ENCODE peak calls at places on chromosome 13, in six cellular contexts. O is dorsolateral prefrontal cortex, B is HCT116, A is endothelial cell, Y is PC-3, C is cardiac fibroblast. Z is an unnamed sample.

GRCh38 chr13:50129923-50130685 is 114.9 kb downstream of the KCNRG start:
- DNase-seq in O (no peak), B (no peak), A (peak), Y (peak), C (peak), Z (peak)

GRCh38 chr13:100230813-100231575 is 142.1 kb downstream of the PCCA start:
- DNase-seq in O (no peak), B (no peak), A (no peak), Y (no peak), C (no peak), Z (no peak)

GRCh38 chr13:93539914-93540313 is 313.3 kb downstream of the GPC6 start:
- DNase-seq in O (no peak), B (no peak), A (no peak), Y (no peak), C (no peak), Z (no peak)

GRCh38 chr13:22137361-22138050 is 466.6 kb downstream of the FGF9 start:
- DNase-seq in O (no peak), B (no peak), A (no peak), Y (no peak), C (no peak), Z (no peak)

GRCh38 chr13:33249066-33249465 is 36.5 kb downstream of the STARD13 start:
- DNase-seq in O (no peak), B (peak), A (no peak), Y (peak), C (peak), Z (no peak)

GRCh38 chr13:57843555-57843954 is 212.0 kb downstream of the PCDH17 start:
- DNase-seq in O (no peak), B (no peak), A (no peak), Y (no peak), C (no peak), Z (no peak)

GRCh38 chr13:59721889-59722579 is 441.7 kb downstream of the DIAPH3 start:
- DNase-seq in O (no peak), B (no peak), A (no peak), Y (no peak), C (no peak), Z (no peak)

GRCh38 chr13:48500652-48501197 is 32.2 kb downstream of the RCBTB2 start:
- DNase-seq in O (no peak), B (no peak), A (no peak), Y (peak), C (peak), Z (no peak)

GRCh38 chr13:57044910-57045309 is 95.8 kb upstream of the PRR20A start:
- DNase-seq in O (no peak), B (no peak), A (no peak), Y (no peak), C (no peak), Z (no peak)

GRCh38 chr13:38758278-38758677 is 71.4 kb downstream of the FREM2 start:
- DNase-seq in O (no peak), B (no peak), A (no peak), Y (no peak), C (no peak), Z (no peak)

GRCh38 chr13:27339299-27339698 is 68.7 kb downstream of the RASL11A start:
- DNase-seq in O (no peak), B (peak), A (peak), Y (peak), C (peak), Z (peak)

GRCh38 chr13:74136089-74136658 is 2.0 kb upstream of the KLF12 start:
- DNase-seq in O (no peak), B (no peak), A (peak), Y (peak), C (peak), Z (peak)

GRCh38 chr13:81017525-81018152 is 676.7 kb upstream of the SPRY2 start:
- DNase-seq in O (no peak), B (peak), A (no peak), Y (peak), C (peak), Z (no peak)

GRCh38 chr13:48977973-48978372 is 2.3 kb downstream of the FNDC3A start:
- DNase-seq in O (no peak), B (no peak), A (no peak), Y (peak), C (peak), Z (no peak)

GRCh38 chr13:24627090-24627714 is 53.0 kb upstream of the ATP12A start:
- DNase-seq in O (no peak), B (peak), A (peak), Y (peak), C (no peak), Z (peak)
- TF ChIP-seq CTCF in O (peak), B (peak), A (peak), Y (peak), C (peak), Z (peak)

GRCh38 chr13:41668130-41668757 is 210.9 kb downstream of the RGCC start:
- DNase-seq in O (peak), B (peak), A (peak), Y (peak), C (peak), Z (peak)
- TF ChIP-seq CTCF in O (peak), B (peak), A (peak), Y (peak), C (peak), Z (peak)

GRCh38 chr13:110323986-110324749 is 17.1 kb downstream of the COL4A2 start:
- DNase-seq in O (no peak), B (no peak), A (no peak), Y (no peak), C (no peak), Z (no peak)

GRCh38 chr13:110328509-110328908 is 21.4 kb downstream of the COL4A2 start:
- DNase-seq in O (no peak), B (no peak), A (no peak), Y (no peak), C (peak), Z (no peak)

GRCh38 chr13:110329258-110329657 is 22.2 kb downstream of the COL4A2 start:
- DNase-seq in O (no peak), B (no peak), A (no peak), Y (no peak), C (no peak), Z (no peak)

GRCh38 chr13:110327036-110327790 is 20.1 kb downstream of the COL4A2 start:
- DNase-seq in O (no peak), B (no peak), A (no peak), Y (no peak), C (no peak), Z (no peak)

DNA sequence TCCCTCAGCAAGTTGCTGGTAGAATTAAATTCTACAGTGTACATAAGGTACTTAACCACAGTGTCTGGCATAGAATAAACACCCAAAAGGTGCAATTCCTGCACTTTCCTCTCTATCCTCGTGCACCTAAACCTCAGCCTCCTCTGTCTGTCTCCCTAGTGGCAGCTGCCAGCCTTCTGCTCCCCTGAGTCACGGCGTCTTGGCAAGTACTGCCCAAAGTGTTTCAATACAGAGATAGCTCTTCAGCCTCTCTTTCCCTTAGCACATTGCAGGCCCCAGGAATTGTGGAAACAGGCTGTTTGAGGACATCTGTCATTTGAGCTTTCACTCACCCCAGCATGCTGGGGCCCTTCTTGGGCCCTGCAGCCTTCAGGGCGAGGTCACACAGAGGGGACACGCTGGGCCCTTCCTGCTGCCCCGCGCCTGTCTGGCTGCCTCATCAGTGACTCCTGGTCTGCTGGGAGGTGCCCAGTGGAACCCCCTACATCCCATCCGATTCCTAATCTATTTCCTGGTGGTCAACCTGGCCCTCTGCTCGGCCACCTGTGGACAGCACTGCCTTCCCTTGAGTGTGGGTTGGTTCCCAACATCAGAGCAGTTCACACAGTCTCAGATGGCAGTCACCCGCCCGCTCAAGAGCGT is 19.3 kb downstream of the COL4A2 start:
- DNase-seq in O (no peak), B (no peak), A (no peak), Y (no peak), C (no peak), Z (no peak)
- TF ChIP-seq CTCF in O (no peak), B (no peak), A (no peak), Y (no peak), C (no peak), Z (no peak)

GRCh38 chr13:105139048-105139379 is 1396.4 kb downstream of the EFNB2 start:
- DNase-seq in O (no peak), B (no peak), A (no peak), Y (no peak), C (no peak), Z (no peak)

GRCh38 chr13:105144020-105144419 is 1391.4 kb downstream of the EFNB2 start:
- DNase-seq in O (no peak), B (no peak), A (no peak), Y (no peak), C (no peak), Z (no peak)

GRCh38 chr13:105135852-105136251 is 1399.6 kb downstream of the EFNB2 start:
- DNase-seq in O (no peak), B (no peak), A (no peak), Y (no peak), C (no peak), Z (no peak)

GRCh38 chr13:105142556-105142955 is 1392.9 kb downstream of the EFNB2 start:
- DNase-seq in O (no peak), B (no peak), A (no peak), Y (no peak), C (no peak), Z (no peak)

DNA sequence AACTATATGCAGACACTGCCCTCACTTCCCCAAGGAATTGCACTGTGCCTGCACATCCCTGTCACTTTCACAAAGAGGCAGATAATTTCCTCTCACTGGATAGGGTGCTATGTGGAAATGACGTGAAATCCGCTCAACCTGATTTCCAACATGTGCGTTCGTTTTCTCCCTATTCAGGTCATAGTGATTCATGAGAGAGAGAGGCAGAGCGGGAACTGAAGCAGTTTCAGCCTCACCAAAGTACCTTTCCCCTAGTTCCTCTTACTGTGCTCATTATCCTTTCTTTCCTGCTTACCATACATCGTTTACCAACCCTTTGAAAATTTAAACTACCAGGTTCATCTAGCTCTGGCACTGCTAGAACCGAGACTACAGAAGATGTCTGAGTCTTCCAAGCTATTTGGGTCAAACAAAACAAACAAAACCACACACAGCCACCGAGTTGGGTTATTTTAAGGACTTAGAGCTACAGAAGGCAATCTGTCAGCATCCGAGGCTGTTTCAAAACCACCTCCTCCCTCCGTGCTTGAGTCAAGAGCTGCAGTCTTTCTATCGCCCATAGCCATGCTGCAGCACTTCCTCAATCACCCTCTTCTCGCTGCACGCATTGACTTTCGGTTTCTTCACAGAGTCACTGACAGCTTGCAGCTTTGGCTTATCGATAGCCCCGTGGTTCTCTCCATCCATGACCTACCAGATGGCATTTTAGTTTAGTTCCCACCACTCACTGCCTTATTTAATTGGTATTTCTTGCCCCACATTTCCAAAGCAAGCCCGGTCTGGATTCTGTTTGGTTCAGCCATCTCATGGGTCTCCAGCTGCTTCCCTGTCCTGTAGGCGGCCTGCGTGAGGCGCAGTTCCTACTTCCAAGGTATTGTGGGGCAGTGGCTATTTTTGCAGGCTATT is 1395.8 kb downstream of the EFNB2 start:
- DNase-seq in O (peak), B (peak), A (no peak), Y (no peak), C (peak), Z (no peak)
- TF ChIP-seq CTCF in O (no peak), B (peak), A (no peak), Y (no peak), C (peak), Z (no peak)

GRCh38 chr13:28373803-28374202 is 121.1 kb downstream of the FLT1 start:
- DNase-seq in O (no peak), B (no peak), A (no peak), Y (no peak), C (no peak), Z (no peak)

GRCh38 chr13:28375250-28375930 is 119.5 kb downstream of the FLT1 start:
- DNase-seq in O (no peak), B (no peak), A (no peak), Y (no peak), C (no peak), Z (no peak)

GRCh38 chr13:28379371-28380083 is 115.4 kb downstream of the FLT1 start:
- DNase-seq in O (no peak), B (no peak), A (no peak), Y (no peak), C (no peak), Z (no peak)

GRCh38 chr13:28380319-28380718 is 114.6 kb downstream of the FLT1 start:
- DNase-seq in O (no peak), B (no peak), A (no peak), Y (no peak), C (no peak), Z (no peak)

GRCh38 chr13:28376604-28377003 is 118.3 kb downstream of the FLT1 start:
- DNase-seq in O (no peak), B (no peak), A (no peak), Y (no peak), C (no peak), Z (no peak)
- TF ChIP-seq CTCF in O (no peak), B (no peak), A (no peak), Y (no peak), C (no peak), Z (no peak)